ENCODE peak calls at places on chromosomes 7 and 10, in seven cellular contexts. P is IMR-90, C is GM23248, N is mammary epithelial cell, Y is trophoblast cell, K is RWPE2, E is heart right ventricle. A is an unnamed sample.

GRCh38 chr10:24952701-24953349 is 419 bp upstream of the PRTFDC1 start:
- DNase-seq in P (peak; percentile 56), E (peak; percentile 65), N (no peak), Y (peak; percentile 43), K (no peak), C (peak; percentile 92), A (peak; percentile 41)

GRCh38 chr7:27117687-27118491 is 12.7 kb downstream of the HOXA4 start:
- DNase-seq in P (peak; percentile 97), C (no peak), E (no peak), Y (no peak), K (no peak), N (peak; percentile 39), A (no peak)

GRCh38 chr7:87456247-87456646 is 19.2 kb downstream of the ABCB4 start:
- DNase-seq in P (no peak), E (no peak), Y (no peak), C (no peak), N (no peak), K (no peak), A (no peak)

GRCh38 chr7:50331564-50332208 is 27.2 kb downstream of the IKZF1 start:
- DNase-seq in C (no peak), N (no peak), E (no peak), Y (no peak), K (no peak), P (no peak), A (no peak)

GRCh38 chr7:16984346-16984745 is 102.6 kb upstream of the AGR3 start:
- DNase-seq in P (no peak), N (no peak), C (no peak), Y (no peak), E (no peak), K (no peak), A (no peak)

GRCh38 chr7:66326501-66327180 is 121.5 kb downstream of the TPST1 start:
- DNase-seq in K (no peak), E (no peak), P (peak; percentile 96), Y (peak; percentile 85), C (peak; percentile 63), N (no peak), A (peak; percentile 39)

GRCh38 chr10:1034758-1035157 is 9.1 kb upstream of the IDI2 start:
- DNase-seq in Y (no peak), C (no peak), P (no peak), N (no peak), E (no peak), K (no peak), A (no peak)

GRCh38 chr7:27128776-27129728 is 1.5 kb downstream of the HOXA4 start:
- DNase-seq in Y (no peak), E (no peak), K (no peak), C (no peak), N (no peak), P (no peak), A (no peak)

GRCh38 chr7:45435846-45436245 is 138.3 kb upstream of the ADCY1 start:
- DNase-seq in C (peak; percentile 88), P (peak; percentile 47), Y (peak; percentile 32), E (no peak), K (no peak), N (peak; percentile 92), A (peak; percentile 44)

GRCh38 chr7:112946350-112946749 is 140.3 kb downstream of the GPR85 start:
- DNase-seq in K (no peak), E (no peak), Y (no peak), C (no peak), N (no peak), P (peak; percentile 7), A (no peak)

GRCh38 chr10:42477170-42477569 is 161.2 kb downstream of the ZNF33B start:
- DNase-seq in E (no peak), C (no peak), N (no peak), Y (no peak), K (no peak), P (no peak), A (peak; percentile 12)
- H3K9me3 ChIP-seq in E (no peaks in the 10 kb centered on the region), C (no peaks in the 10 kb centered on the region), N (peaks cover 3% of the 10 kb centered on the region), Y (peaks cover 32% of the 10 kb centered on the region), K (no peaks in the 10 kb centered on the region), P (peaks cover 5% of the 10 kb centered on the region), A (no peaks in the 10 kb centered on the region)

GRCh38 chr10:6458814-6459213 is 121.3 kb downstream of the PRKCQ start:
- DNase-seq in Y (no peak), N (no peak), K (no peak), E (no peak), P (no peak), C (no peak), A (no peak)

GRCh38 chr10:6457376-6457775 is 122.7 kb downstream of the PRKCQ start:
- DNase-seq in N (no peak), C (no peak), K (no peak), P (no peak), Y (no peak), E (no peak), A (no peak)

GRCh38 chr10:6460861-6461409 is 119.1 kb downstream of the PRKCQ start:
- DNase-seq in P (no peak), N (no peak), E (no peak), C (no peak), K (no peak), Y (no peak), A (no peak)

GRCh38 chr10:6456067-6456466 is 124.0 kb downstream of the PRKCQ start:
- DNase-seq in P (no peak), K (no peak), C (no peak), Y (no peak), E (no peak), N (no peak), A (no peak)

GRCh38 chr10:6455592-6455991 is 124.5 kb downstream of the PRKCQ start:
- DNase-seq in Y (no peak), C (no peak), K (no peak), P (no peak), E (no peak), N (no peak), A (no peak)
- H3K4me3 ChIP-seq in Y (no peak overlapping the region), C (no peak overlapping the region), K (no peak overlapping the region), P (no peak overlapping the region), E (no peak overlapping the region), N (no peak overlapping the region), A (no peak overlapping the region)

DNA sequence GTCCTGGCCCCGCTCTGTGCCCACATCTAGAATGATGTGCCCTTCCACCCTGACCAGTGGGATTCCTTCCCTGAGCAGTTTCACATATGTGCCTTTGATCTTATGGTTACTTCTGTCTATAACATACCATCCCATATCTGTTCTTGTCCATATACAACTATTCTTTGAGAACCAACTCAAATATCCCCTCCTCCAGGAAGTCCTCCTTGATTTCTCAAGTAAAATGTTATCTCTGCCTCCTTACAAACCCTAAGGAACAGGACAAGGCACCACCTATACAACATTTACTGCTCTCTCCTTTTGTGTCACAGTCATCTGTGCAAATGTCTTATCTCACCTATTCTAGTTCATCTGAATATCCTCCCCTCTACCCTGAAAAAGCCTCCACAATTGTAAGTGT is 28.2 kb downstream of the HABP2 start:
- DNase-seq in K (no peak), P (no peak), C (no peak), Y (no peak), E (no peak), N (no peak), A (no peak)
- H3K27me3 ChIP-seq in K (no peaks in the 10 kb centered on the region), P (no peaks in the 10 kb centered on the region), C (peaks cover 25% of the 10 kb centered on the region), Y (no peaks in the 10 kb centered on the region), E (no peaks in the 10 kb centered on the region), N (no peaks in the 10 kb centered on the region), A (peaks cover 2% of the 10 kb centered on the region)

DNA sequence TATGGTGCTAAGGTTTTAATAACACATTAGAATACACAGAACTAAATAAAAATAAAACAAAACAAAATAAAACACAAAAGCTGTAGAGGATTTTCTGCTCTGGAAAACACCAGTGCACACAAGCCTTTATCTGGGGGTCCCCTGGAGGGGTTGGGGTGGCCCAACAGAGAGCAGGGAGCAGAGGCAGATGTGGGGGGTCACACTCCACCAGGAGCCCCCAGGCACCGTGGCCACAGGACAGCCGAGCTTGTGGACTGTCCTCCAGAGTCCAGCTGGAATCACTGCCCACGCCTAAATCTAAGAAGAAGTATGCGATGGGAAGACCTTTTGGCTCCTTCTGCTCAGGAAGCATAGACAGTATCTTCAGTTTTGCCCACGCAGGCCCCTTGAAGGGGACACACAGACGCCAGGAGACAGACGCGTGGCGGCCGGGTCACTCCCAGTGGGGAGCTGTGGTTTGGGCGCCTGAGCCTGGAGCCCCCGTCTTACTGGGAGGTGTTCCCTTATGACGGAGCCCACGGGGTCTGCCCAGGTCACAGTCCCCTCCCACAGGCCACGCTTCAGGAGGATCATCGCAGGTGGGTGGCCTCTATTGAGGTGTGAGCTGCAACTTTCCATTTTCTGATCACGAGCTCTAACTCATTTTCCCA is 595.0 kb downstream of the PTPRN2 start:
- DNase-seq in C (no peak), Y (no peak), K (no peak), E (no peak), N (no peak), P (no peak), A (no peak)
- H3K9me3 ChIP-seq in C (no peaks in the 10 kb centered on the region), Y (peaks cover 7% of the 10 kb centered on the region), K (peaks cover 2% of the 10 kb centered on the region), E (no peaks in the 10 kb centered on the region), N (peaks cover 33% of the 10 kb centered on the region), P (peaks cover 65% of the 10 kb centered on the region), A (no peaks in the 10 kb centered on the region)

DNA sequence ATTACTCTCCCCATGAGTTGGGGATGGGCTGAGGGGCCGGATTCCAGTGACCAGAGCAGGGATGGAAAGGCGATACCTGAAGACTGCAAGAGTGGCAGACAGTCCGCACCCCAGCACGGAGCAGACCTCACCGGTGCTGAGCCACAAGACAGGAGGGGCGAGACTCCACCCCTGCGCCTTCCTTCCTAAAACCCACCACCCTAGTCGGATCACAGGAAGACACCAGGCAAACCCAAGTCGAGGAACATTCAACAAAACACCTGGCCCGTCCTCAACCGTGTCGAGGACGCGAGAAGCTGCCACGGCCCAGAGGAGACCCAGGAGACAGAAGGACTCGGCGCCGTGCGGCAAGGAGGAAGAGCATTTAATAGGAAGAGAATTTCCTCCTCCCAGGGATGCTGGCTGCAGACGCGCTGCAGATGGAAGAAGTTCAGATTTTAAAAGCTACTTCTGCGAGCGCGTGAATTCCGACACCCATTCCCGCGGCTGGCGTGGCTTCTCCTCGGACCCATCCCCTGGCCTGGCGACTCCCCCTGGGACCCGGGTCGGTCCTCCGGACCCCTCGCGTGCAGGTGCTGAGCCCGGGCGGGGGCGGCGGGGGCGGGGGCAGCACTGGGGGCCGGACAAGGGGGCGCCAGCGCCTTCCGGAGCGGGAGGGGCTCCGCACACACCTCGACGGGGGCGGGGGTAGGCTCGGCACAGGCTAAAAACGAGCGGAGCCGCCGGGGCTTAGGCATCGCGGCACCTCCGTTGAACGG is 573 bp upstream of the UTF1 start:
- DNase-seq in C (peak; percentile 19), N (no peak), E (no peak), Y (no peak), K (no peak), P (no peak), A (no peak)
- H3K4me3 ChIP-seq in C (no peak overlapping the region), N (no peak overlapping the region), E (no peak overlapping the region), Y (no peak overlapping the region), K (no peak overlapping the region), P (no peak overlapping the region), A (no peak overlapping the region)

A was measured in MG63.